ENCODE peak calls at places on chromosomes 11 and 22, in eight cellular contexts. U is A549, J is endothelial cell of umbilical vein, B is HCT116, L is GM12878, Z is HepG2, W is H1, F is K562. R is an unnamed sample.

GRCh38 chr22:46352691-46353386 is 17.3 kb downstream of the TRMU start:
- DNase-seq in U (peak), F (no peak), B (no peak), J (no peak), W (no peak), Z (no peak), L (no peak), R (peak)

GRCh38 chr22:36961626-36962025 is 48.2 kb downstream of the CSF2RB start:
- DNase-seq in Z (no peak), J (no peak), U (no peak), B (no peak), L (no peak), W (no peak), F (no peak), R (no peak)

GRCh38 chr11:113184498-113184897 is 129.9 kb upstream of the TTC12 start:
- DNase-seq in F (no peak), B (no peak), L (no peak), Z (peak), W (no peak), U (no peak), J (no peak), R (peak)

GRCh38 chr22:44743247-44743646 is 9.1 kb upstream of the ARHGAP8 start:
- DNase-seq in J (no peak), U (no peak), Z (no peak), B (no peak), F (no peak), L (no peak), W (no peak), R (no peak)

GRCh38 chr11:2260491-2261364 is 9.7 kb downstream of the ASCL2 start:
- DNase-seq in W (no peak), U (no peak), B (no peak), F (no peak), J (no peak), L (no peak), Z (no peak), R (no peak)

GRCh38 chr22:42462016-42462415 is 29.8 kb upstream of the NFAM1 start:
- DNase-seq in B (no peak), J (no peak), Z (no peak), W (no peak), L (no peak), F (peak), U (no peak), R (no peak)

GRCh38 chr22:40666151-40666848 is 13.0 kb upstream of the MCHR1 start:
- DNase-seq in B (no peak), Z (no peak), F (no peak), J (peak), U (no peak), L (no peak), W (no peak), R (no peak)

GRCh38 chr22:38455063-38455529 is at the start of gene KCNJ4:
- DNase-seq in U (no peak), L (no peak), J (no peak), Z (no peak), F (peak), W (no peak), B (no peak), R (no peak)

GRCh38 chr22:48138427-48138826 is 1376.0 kb downstream of the TBC1D22A start:
- DNase-seq in W (no peak), U (no peak), F (no peak), B (no peak), J (no peak), Z (no peak), L (no peak), R (no peak)

GRCh38 chr11:2328656-2329354 is 27.0 kb downstream of the TSPAN32 start:
- DNase-seq in Z (no peak), U (no peak), J (no peak), W (no peak), B (no peak), F (no peak), L (no peak), R (no peak)

GRCh38 chr22:47163876-47164513 is 401.5 kb downstream of the TBC1D22A start:
- DNase-seq in F (no peak), L (no peak), U (no peak), B (no peak), J (no peak), W (no peak), Z (no peak), R (no peak)

GRCh38 chr11:118899706-118900360 is 16.1 kb downstream of the CXCR5 start:
- DNase-seq in F (no peak), L (no peak), B (no peak), U (no peak), J (no peak), Z (no peak), W (no peak), R (no peak)

GRCh38 chr11:110712643-110713468 is 619 bp upstream of the ARHGAP20 start:
- DNase-seq in U (no peak), W (no peak), F (no peak), J (peak), Z (no peak), L (no peak), B (no peak), R (no peak)

GRCh38 chr11:61693897-61694840 is 14.0 kb downstream of the DAGLA start:
- DNase-seq in L (no peak), B (no peak), J (no peak), W (no peak), F (no peak), Z (peak), U (no peak), R (no peak)

GRCh38 chr11:64558065-64558745 is 32.8 kb upstream of the SLC22A12 start:
- DNase-seq in W (no peak), F (no peak), U (no peak), Z (no peak), J (no peak), B (no peak), L (no peak), R (no peak)

GRCh38 chr11:124610295-124610694 is 933 bp upstream of the PANX3 start:
- DNase-seq in W (no peak), J (no peak), B (no peak), Z (no peak), L (no peak), F (no peak), U (no peak), R (no peak)
- TF ChIP-seq MAX in W (no peak), J (no peak), B (no peak), Z (no peak), L (no peak), F (no peak), U (no peak), R (no peak)

GRCh38 chr11:46298699-46299424 is 21.4 kb downstream of the CREB3L1 start:
- DNase-seq in Z (no peak), F (no peak), W (no peak), B (no peak), J (no peak), U (no peak), L (no peak), R (peak)

GRCh38 chr11:46295312-46295995 is 18.0 kb downstream of the CREB3L1 start:
- DNase-seq in F (peak), U (no peak), L (no peak), W (peak), J (peak), B (no peak), Z (peak), R (peak)

GRCh38 chr11:46295996-46296519 is 18.6 kb downstream of the CREB3L1 start:
- DNase-seq in B (no peak), W (peak), L (no peak), U (no peak), J (no peak), F (no peak), Z (no peak), R (no peak)

GRCh38 chr11:46294365-46295309 is 17.2 kb downstream of the CREB3L1 start:
- DNase-seq in J (no peak), L (no peak), Z (no peak), W (peak), B (no peak), U (no peak), F (peak), R (no peak)

DNA sequence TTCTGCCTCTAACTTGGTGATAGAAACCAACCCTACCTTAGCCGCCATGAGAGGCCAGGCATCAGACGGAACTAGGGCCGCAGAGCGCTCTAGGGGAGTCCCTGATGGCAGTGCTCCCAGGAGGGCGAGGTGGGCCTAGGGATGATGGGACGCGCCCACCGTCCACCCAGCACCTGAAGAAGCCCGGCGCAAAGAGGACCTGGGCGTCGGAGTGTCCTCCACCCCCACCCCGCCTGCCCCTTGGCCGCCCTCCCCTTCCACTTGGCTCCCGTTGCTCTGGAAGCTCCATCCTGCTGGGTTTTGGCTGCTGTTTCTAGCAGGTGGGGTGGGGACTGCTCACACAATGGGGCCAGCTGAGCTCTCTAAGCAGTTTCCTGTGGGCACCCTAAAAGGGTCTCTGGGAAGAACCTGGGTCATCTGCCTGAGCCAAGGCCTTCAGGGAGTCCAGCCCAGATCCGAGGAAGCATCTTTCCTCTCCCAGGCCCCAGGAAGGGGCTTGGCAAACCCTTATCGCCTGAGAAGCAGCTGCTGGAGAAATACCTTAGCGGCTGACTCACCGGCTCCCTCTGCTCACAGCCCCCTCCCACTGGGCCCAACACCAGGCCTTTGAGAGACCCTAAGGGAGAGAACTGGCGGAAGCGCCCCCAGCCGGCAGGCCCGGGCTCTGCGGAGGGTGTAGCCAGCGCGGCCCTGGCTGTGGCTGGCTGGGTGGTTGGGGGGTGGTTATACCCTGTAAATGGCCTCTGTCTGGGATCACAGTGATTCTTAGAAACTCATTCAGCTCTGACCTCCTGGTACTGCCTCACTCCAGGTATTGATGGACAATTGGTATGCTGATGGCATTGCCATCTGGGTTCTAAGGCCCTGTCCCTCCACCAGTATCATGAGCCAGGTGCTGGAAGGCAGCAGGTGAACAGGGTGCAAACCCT is 19.3 kb downstream of the CREB3L1 start:
- DNase-seq in L (no peak), U (no peak), W (peak), B (no peak), Z (no peak), F (peak), J (peak), R (no peak)
- TF ChIP-seq POLR2A in L (no peak), U (no peak), W (peak), B (no peak), Z (no peak), F (peak), J (peak), R (no peak)

DNA sequence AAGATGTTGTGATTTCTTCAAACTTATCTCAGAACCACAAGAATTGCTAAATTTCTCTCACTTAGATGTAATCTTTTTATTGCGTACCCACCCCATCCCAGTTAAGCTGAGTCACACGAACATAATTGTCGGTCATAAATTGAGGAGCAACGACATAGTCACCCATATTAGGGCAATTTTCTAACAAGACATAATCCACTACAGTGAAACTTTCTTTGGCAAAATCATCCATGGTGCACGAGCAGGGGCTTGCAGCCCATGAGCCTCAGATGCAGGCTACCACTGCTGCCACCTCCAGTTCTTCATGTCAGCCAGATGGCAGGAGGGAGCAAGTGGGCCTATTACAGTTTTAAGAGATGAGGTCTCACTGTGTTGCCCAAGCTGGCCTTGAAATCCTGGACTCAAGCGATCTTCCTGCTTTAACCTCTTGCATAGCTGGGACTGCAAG is 70.3 kb upstream of the GRK2 start:
- DNase-seq in W (no peak), L (no peak), J (no peak), Z (peak), B (no peak), U (no peak), F (no peak), R (peak)
- TF ChIP-seq MAX in W (no peak), L (no peak), J (no peak), Z (no peak), B (no peak), U (no peak), F (no peak), R (peak)

GRCh38 chr22:29071261-29072045 is 1.4 kb upstream of the KREMEN1 start:
- DNase-seq in Z (peak), B (no peak), W (peak), J (no peak), L (no peak), F (no peak), U (no peak), R (peak)
- TF ChIP-seq POLR2A in Z (peak), B (no peak), W (no peak), J (no peak), L (peak), F (no peak), U (no peak), R (no peak)

GRCh38 chr11:72740562-72741428 is 11.4 kb downstream of the ARAP1 start:
- DNase-seq in F (no peak), W (no peak), J (no peak), U (no peak), L (no peak), Z (no peak), B (no peak), R (no peak)

GRCh38 chr11:72742522-72743320 is 9.5 kb downstream of the ARAP1 start:
- DNase-seq in F (no peak), W (no peak), U (no peak), Z (no peak), J (no peak), L (no peak), B (no peak), R (no peak)

GRCh38 chr11:72741849-72742521 is 10.2 kb downstream of the ARAP1 start:
- DNase-seq in Z (no peak), F (peak), J (no peak), W (no peak), L (no peak), B (no peak), U (no peak), R (peak)

GRCh38 chr11:72740060-72740424 is 12.2 kb downstream of the ARAP1 start:
- DNase-seq in L (no peak), U (no peak), B (no peak), J (no peak), Z (no peak), W (no peak), F (no peak), R (no peak)

GRCh38 chr11:72741429-72741833 is 10.8 kb downstream of the ARAP1 start:
- DNase-seq in F (peak), J (no peak), Z (peak), U (no peak), L (no peak), W (peak), B (no peak), R (peak)
- TF ChIP-seq MAX in F (peak), J (no peak), Z (no peak), U (no peak), L (no peak), W (no peak), B (no peak), R (peak)

GRCh38 chr11:931385-931784 is 5.7 kb downstream of the AP2A2 start:
- DNase-seq in U (no peak), L (no peak), Z (no peak), W (no peak), F (no peak), J (peak), B (no peak), R (no peak)

GRCh38 chr11:932435-932834 is 6.8 kb downstream of the AP2A2 start:
- DNase-seq in Z (no peak), W (no peak), U (no peak), F (no peak), B (no peak), L (no peak), J (peak), R (no peak)

GRCh38 chr11:934437-934950 is 8.8 kb downstream of the AP2A2 start:
- DNase-seq in L (no peak), U (no peak), F (no peak), Z (no peak), W (no peak), J (no peak), B (no peak), R (no peak)

GRCh38 chr11:933936-934335 is 8.3 kb downstream of the AP2A2 start:
- DNase-seq in B (no peak), L (no peak), F (no peak), J (no peak), W (no peak), Z (no peak), U (no peak), R (no peak)

DNA sequence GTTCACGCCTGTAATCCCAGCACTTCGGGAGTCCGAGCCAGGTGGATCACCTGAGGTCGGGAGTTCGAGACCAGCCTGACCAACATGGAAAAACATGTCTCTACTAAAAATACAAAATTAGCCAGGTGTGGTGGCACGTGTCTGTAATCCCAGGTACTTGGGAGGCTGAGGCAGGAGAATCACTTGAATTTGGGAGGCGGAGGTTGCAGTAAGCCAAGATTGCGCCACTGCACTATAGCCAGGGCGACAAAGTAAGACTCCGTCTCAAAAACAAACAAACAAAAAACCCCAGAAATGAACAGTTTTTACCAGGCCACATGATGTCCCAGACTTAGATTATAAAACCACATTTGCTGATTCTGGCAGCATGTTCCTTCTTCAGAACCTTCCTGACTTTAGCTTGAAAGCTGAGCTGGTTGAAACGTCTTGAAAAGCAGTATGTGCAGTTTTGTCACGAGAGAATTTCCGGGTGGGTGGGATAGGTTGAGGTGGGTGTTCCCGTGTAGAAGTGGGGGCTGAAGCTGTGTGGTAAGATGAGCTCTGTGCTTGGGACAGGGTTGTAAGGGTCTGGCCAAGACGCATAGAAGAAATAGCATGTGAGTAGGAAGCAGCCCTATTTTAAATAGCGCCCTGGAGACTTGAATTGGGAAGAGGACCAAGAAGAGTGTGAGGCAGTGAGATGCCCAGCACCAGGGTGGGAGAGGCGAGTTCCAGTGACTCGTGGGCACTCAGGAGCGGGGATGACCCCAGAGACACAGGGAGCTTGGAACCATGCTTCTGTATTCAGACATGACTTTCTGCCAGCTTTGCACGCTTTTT is 7.5 kb downstream of the AP2A2 start:
- DNase-seq in F (no peak), Z (no peak), L (no peak), B (no peak), J (no peak), U (no peak), W (no peak), R (no peak)
- TF ChIP-seq POLR2A in F (no peak), Z (no peak), L (no peak), B (no peak), J (no peak), U (no peak), W (no peak), R (no peak)

GRCh38 chr11:11384829-11385228 is 31.8 kb upstream of the CSNK2A3 start:
- DNase-seq in U (no peak), Z (no peak), B (no peak), J (no peak), L (no peak), W (no peak), F (no peak), R (no peak)
- TF ChIP-seq MAX in U (no peak), Z (no peak), B (no peak), J (no peak), L (no peak), W (no peak), F (no peak), R (no peak)

GRCh38 chr11:33696411-33696810 is 4.2 kb downstream of the C11orf91 start:
- DNase-seq in W (no peak), Z (no peak), U (no peak), F (no peak), B (no peak), L (no peak), J (no peak), R (no peak)
- TF ChIP-seq POLR2A in W (no peak), Z (no peak), U (no peak), F (no peak), B (no peak), L (no peak), J (no peak), R (no peak)

GRCh38 chr11:100515087-100515486 is 172.0 kb upstream of the ARHGAP42 start:
- DNase-seq in J (no peak), L (no peak), U (no peak), B (no peak), W (no peak), Z (no peak), F (no peak), R (no peak)
- TF ChIP-seq MAX in J (no peak), L (no peak), U (no peak), B (no peak), W (no peak), Z (no peak), F (no peak), R (no peak)